ENCODE peak calls at places on chromosome 19, in eight cellular contexts. F, W, K, M, V, Q, T and C are unnamed samples.
A peak's percentile ranks its signal among the peaks of the same experiment; 100 is the strongest.

GRCh38 chr19:14775855-14776254 is 2.5 kb downstream of the ADGRE2 start:
- DNase-seq in F (no peak), M (no peak), T (no peak), Q (peak; percentile 16), V (no peak), K (no peak), W (peak; percentile 17), C (no peak)

GRCh38 chr19:13937479-13938360 is 497 bp downstream of the PODNL1 start:
- DNase-seq in Q (no peak), V (no peak), K (no peak), W (no peak), T (peak; percentile 48), M (no peak), F (no peak), C (no peak)

GRCh38 chr19:14536926-14537692 is 7.7 kb downstream of the TECR start:
- DNase-seq in T (peak; percentile 95), M (peak; percentile 88), V (no peak), Q (peak; percentile 87), K (no peak), W (peak; percentile 90), F (peak; percentile 87), C (no peak)

GRCh38 chr19:4140237-4140711 is 13.2 kb upstream of the CREB3L3 start:
- DNase-seq in F (peak; percentile 83), K (no peak), M (peak; percentile 64), V (peak; percentile 44), W (peak; percentile 56), T (peak; percentile 88), Q (peak; percentile 58), C (no peak)

GRCh38 chr19:49849433-49850220 is 1.3 kb upstream of the PTOV1 start:
- DNase-seq in M (no peak), Q (no peak), F (no peak), T (no peak), V (no peak), W (no peak), K (no peak), C (no peak)

GRCh38 chr19:5172859-5173577 is 167.6 kb downstream of the PTPRS start:
- DNase-seq in Q (no peak), K (peak; percentile 91), T (no peak), V (peak; percentile 72), W (no peak), M (peak; percentile 100), F (peak; percentile 49), C (peak; percentile 96)

GRCh38 chr19:41735071-41735623 is 20.2 kb upstream of the CEACAM6 start:
- DNase-seq in T (no peak), K (no peak), V (no peak), Q (no peak), W (no peak), F (no peak), M (peak; percentile 81), C (no peak)

GRCh38 chr19:7312816-7313215 is 18.6 kb upstream of the INSR start:
- DNase-seq in Q (no peak), W (no peak), F (no peak), T (no peak), V (no peak), M (no peak), K (no peak), C (no peak)

GRCh38 chr19:13437919-13438618 is 68.2 kb downstream of the CACNA1A start:
- DNase-seq in T (no peak), Q (no peak), F (no peak), M (no peak), K (no peak), V (no peak), W (no peak), C (no peak)

GRCh38 chr19:49588370-49589122 is 2.4 kb upstream of the PRR12 start:
- DNase-seq in Q (no peak), W (no peak), T (no peak), F (no peak), M (no peak), K (no peak), V (no peak), C (no peak)

GRCh38 chr19:49335784-49336481 is 727 bp downstream of the CD37 start:
- DNase-seq in T (no peak), W (no peak), F (no peak), V (no peak), M (no peak), Q (no peak), K (no peak), C (no peak)

GRCh38 chr19:20444202-20444885 is 121.2 kb downstream of the ZNF737 start:
- DNase-seq in M (no peak), Q (no peak), V (no peak), T (no peak), W (no peak), F (no peak), K (no peak), C (no peak)
- H3K4me3 ChIP-seq in M (no peak overlapping the region), Q (no peak overlapping the region), V (no peak overlapping the region), T (no peak overlapping the region), W (no peak overlapping the region), F (no peak overlapping the region), K (no peak overlapping the region), C (no peak overlapping the region)

GRCh38 chr19:35143231-35143715 is at the start of gene FXYD7:
- DNase-seq in F (no peak), K (no peak), V (no peak), W (no peak), M (no peak), Q (no peak), T (peak; percentile 69), C (no peak)

GRCh38 chr19:35141627-35142401 is 1.2 kb upstream of the FXYD7 start:
- DNase-seq in F (no peak), M (no peak), Q (peak; percentile 48), W (no peak), V (no peak), K (no peak), T (peak; percentile 42), C (no peak)

GRCh38 chr19:35143818-35144217 is 763 bp downstream of the FXYD7 start:
- DNase-seq in M (no peak), F (no peak), W (no peak), V (no peak), Q (no peak), T (no peak), K (no peak), C (no peak)

GRCh38 chr19:35144259-35144599 is 1.2 kb downstream of the FXYD7 start:
- DNase-seq in Q (no peak), K (no peak), W (no peak), V (no peak), F (no peak), T (peak; percentile 16), M (no peak), C (no peak)

GRCh38 chr19:35142531-35143230 is 374 bp upstream of the FXYD7 start:
- DNase-seq in V (no peak), Q (peak; percentile 65), W (peak; percentile 67), K (no peak), F (peak; percentile 72), T (peak; percentile 84), M (peak; percentile 63), C (no peak)
- TF ChIP-seq CTCF in V (peak; percentile 42), Q (peak; percentile 56), W (no peak), K (peak; percentile 14), F (peak; percentile 86), T (peak; percentile 76), M (no peak), C (peak; percentile 51)

GRCh38 chr19:17779281-17779930 is 15.5 kb upstream of the B3GNT3 start:
- DNase-seq in F (peak; percentile 34), T (peak; percentile 81), M (peak; percentile 84), V (no peak), Q (peak; percentile 31), K (no peak), W (peak; percentile 33), C (no peak)

GRCh38 chr19:17775245-17775927 is 19.6 kb upstream of the B3GNT3 start:
- DNase-seq in V (no peak), Q (peak; percentile 71), T (peak; percentile 82), M (peak; percentile 74), W (peak; percentile 49), F (peak; percentile 72), K (no peak), C (no peak)

GRCh38 chr19:17778621-17779280 is 16.2 kb upstream of the B3GNT3 start:
- DNase-seq in F (no peak), V (no peak), W (no peak), T (peak; percentile 59), Q (no peak), K (no peak), M (peak; percentile 80), C (no peak)

GRCh38 chr19:17775991-17776803 is 18.7 kb upstream of the B3GNT3 start:
- DNase-seq in W (no peak), T (no peak), F (no peak), V (no peak), Q (no peak), K (no peak), M (peak; percentile 37), C (no peak)

DNA sequence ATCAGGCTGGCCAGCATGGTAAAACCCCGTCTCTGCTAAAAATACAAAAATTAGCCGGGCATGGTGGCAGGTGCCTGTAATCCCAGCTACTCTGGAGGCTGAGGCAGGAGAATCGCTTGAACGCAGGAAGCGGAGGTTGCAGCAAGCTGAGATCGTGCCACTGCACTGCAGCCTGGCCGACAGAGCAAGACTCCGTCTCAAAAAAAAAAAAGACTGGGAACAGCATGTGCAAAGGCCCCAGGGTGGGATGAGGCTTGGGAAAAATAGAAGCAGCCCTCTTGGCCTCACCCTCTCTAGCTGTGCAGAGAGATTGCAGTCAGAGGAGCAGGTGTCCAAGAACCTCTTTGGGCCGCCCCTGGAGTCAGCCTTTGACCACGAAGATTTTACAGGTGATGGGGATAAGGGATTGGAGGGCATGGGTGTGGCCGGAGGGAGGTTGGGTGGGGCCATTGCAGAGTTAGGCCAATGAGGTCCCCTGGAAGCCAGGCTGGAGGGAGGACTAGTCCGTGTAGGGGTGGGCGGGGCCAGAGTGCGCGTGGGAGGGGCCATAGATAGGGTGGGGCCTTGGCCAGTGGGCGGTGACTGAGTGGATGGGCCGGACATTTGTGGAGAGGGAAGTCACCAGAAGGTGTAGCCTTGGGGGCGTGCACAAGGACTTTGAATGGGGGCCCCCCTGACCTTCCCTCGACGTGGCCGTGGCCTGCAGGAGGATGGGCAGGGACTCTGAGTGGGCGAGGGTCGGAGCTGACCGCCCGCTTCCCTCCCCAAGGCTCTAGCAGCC is 16.9 kb upstream of the B3GNT3 start:
- DNase-seq in W (peak; percentile 80), V (no peak), K (no peak), M (peak; percentile 94), F (peak; percentile 67), T (peak; percentile 84), Q (peak; percentile 85), C (no peak)
- H3K4me3 ChIP-seq in W (no peak overlapping the region), V (peak overlapping the region; percentile 35), K (peak overlapping the region; percentile 32), M (peak overlapping the region; percentile 62), F (no peak overlapping the region), T (peak overlapping the region; percentile 49), Q (no peak overlapping the region), C (no peak overlapping the region)

GRCh38 chr19:17075860-17076538 is 422 bp downstream of the MYO9B start:
- DNase-seq in F (peak; percentile 50), K (no peak), Q (peak; percentile 65), V (no peak), M (peak; percentile 18), W (peak; percentile 51), T (peak; percentile 56), C (no peak)

GRCh38 chr19:17074628-17075034 is 621 bp downstream of the HAUS8 start:
- DNase-seq in F (no peak), K (no peak), V (no peak), T (no peak), W (no peak), Q (no peak), M (no peak), C (no peak)

GRCh38 chr19:17076539-17076919 is 952 bp downstream of the MYO9B start:
- DNase-seq in Q (no peak), V (no peak), K (no peak), F (no peak), M (peak; percentile 31), W (peak; percentile 27), T (peak; percentile 29), C (no peak)

GRCh38 chr19:17073869-17074627 is 1.2 kb downstream of the HAUS8 start:
- DNase-seq in M (no peak), F (no peak), K (no peak), W (peak; percentile 42), T (no peak), Q (peak; percentile 40), V (no peak), C (no peak)

GRCh38 chr19:17075035-17075859 is at the start of the genes HAUS8 and MYO9B:
- DNase-seq in V (peak; percentile 99), F (peak; percentile 100), Q (peak; percentile 99), K (peak; percentile 97), W (peak; percentile 100), T (peak; percentile 100), M (peak; percentile 99), C (peak; percentile 100)
- TF ChIP-seq CTCF in V (no peak), F (no peak), Q (no peak), K (no peak), W (no peak), T (no peak), M (no peak), C (no peak)